ENCODE peak calls at places on chromosomes 5 and 9, in eight cellular contexts. G is transverse colon, Q is heart left ventricle, V is Panc1, N is neural progenitor cell, F is keratinocyte, C is A549, E is heart right ventricle. D is an unnamed sample. For H3K4me1, the result is how much of the 10 kb centered on the place peaks cover.

GRCh38 chr5:150946351-150946905 is 41.6 kb upstream of the ZNF300 start:
- DNase-seq in E (peak), N (no peak), V (no peak), Q (peak), C (no peak), F (peak), G (peak), D (no peak)

GRCh38 chr9:35114113-35114847 is 1.4 kb downstream of the ATOSB start:
- DNase-seq in F (peak), N (peak), G (peak), V (no peak), C (no peak), Q (peak), E (peak), D (peak)

GRCh38 chr9:134692573-134692860 is 50.9 kb downstream of the COL5A1 start:
- DNase-seq in F (no peak), C (no peak), E (no peak), G (no peak), Q (no peak), N (no peak), V (no peak), D (no peak)

GRCh38 chr5:174306345-174307030 is 261.0 kb downstream of the NSG2 start:
- DNase-seq in E (no peak), N (no peak), C (no peak), V (no peak), G (no peak), F (no peak), Q (no peak), D (no peak)

GRCh38 chr5:77882670-77883257 is 106.6 kb upstream of the TBCA start:
- DNase-seq in G (no peak), E (no peak), N (no peak), C (no peak), F (peak), V (no peak), Q (no peak), D (peak)

GRCh38 chr5:106959447-106959846 is 711.3 kb downstream of the EFNA5 start:
- DNase-seq in G (peak), E (no peak), Q (no peak), N (no peak), F (no peak), C (no peak), V (no peak), D (no peak)

GRCh38 chr9:78595200-78595945 is 298.4 kb downstream of the PSAT1 start:
- DNase-seq in V (no peak), F (no peak), G (no peak), E (no peak), C (no peak), N (no peak), Q (no peak), D (no peak)

GRCh38 chr5:9546973-9547947 is 1.4 kb upstream of the SEMA5A start:
- DNase-seq in F (no peak), C (no peak), G (peak), N (peak), Q (peak), E (peak), V (no peak), D (no peak)

GRCh38 chr5:150486402-150487198 is 21.3 kb upstream of the NDST1 start:
- DNase-seq in E (peak), Q (peak), G (peak), N (peak), F (no peak), C (peak), V (no peak), D (peak)

GRCh38 chr5:42840279-42840678 is 28.6 kb upstream of the SELENOP start:
- DNase-seq in E (peak), N (no peak), G (peak), Q (peak), V (no peak), C (no peak), F (no peak), D (no peak)

GRCh38 chr9:126357074-126357473 is 30.4 kb downstream of the MVB12B start:
- DNase-seq in E (no peak), C (no peak), V (no peak), F (no peak), G (no peak), N (no peak), Q (no peak), D (no peak)

GRCh38 chr9:95670122-95670521 is 153.4 kb upstream of the PTCH1 start:
- DNase-seq in Q (no peak), C (no peak), F (no peak), G (no peak), E (no peak), N (no peak), V (no peak), D (no peak)

GRCh38 chr9:76486151-76486550 is 27.2 kb downstream of the GCNT1 start:
- DNase-seq in C (no peak), G (no peak), E (no peak), Q (no peak), N (no peak), V (no peak), F (no peak), D (no peak)
- H3K4me1 ChIP-seq in C (under half), G (under half), E (under half), Q (under half), N (under half), V (under half), F (under half), D (under half)

GRCh38 chr5:14229181-14229580 is 86.0 kb downstream of the TRIO start:
- DNase-seq in N (no peak), G (no peak), F (no peak), C (no peak), E (peak), V (no peak), Q (no peak), D (no peak)

GRCh38 chr5:14226554-14226953 is 83.4 kb downstream of the TRIO start:
- DNase-seq in C (no peak), G (no peak), E (no peak), F (no peak), N (no peak), Q (no peak), V (no peak), D (no peak)

GRCh38 chr5:14226992-14227391 is 83.8 kb downstream of the TRIO start:
- DNase-seq in V (no peak), G (no peak), F (no peak), E (no peak), N (no peak), Q (no peak), C (no peak), D (no peak)

GRCh38 chr5:14228219-14228618 is 85.1 kb downstream of the TRIO start:
- DNase-seq in Q (no peak), N (no peak), F (no peak), G (no peak), E (no peak), V (no peak), C (no peak), D (no peak)

GRCh38 chr5:14227501-14227900 is 84.4 kb downstream of the TRIO start:
- DNase-seq in V (no peak), N (no peak), Q (no peak), E (no peak), F (no peak), C (no peak), G (no peak), D (no peak)
- H3K4me1 ChIP-seq in V (half or more), N (under half), Q (under half), E (under half), F (under half), C (under half), G (under half), D (under half)

DNA sequence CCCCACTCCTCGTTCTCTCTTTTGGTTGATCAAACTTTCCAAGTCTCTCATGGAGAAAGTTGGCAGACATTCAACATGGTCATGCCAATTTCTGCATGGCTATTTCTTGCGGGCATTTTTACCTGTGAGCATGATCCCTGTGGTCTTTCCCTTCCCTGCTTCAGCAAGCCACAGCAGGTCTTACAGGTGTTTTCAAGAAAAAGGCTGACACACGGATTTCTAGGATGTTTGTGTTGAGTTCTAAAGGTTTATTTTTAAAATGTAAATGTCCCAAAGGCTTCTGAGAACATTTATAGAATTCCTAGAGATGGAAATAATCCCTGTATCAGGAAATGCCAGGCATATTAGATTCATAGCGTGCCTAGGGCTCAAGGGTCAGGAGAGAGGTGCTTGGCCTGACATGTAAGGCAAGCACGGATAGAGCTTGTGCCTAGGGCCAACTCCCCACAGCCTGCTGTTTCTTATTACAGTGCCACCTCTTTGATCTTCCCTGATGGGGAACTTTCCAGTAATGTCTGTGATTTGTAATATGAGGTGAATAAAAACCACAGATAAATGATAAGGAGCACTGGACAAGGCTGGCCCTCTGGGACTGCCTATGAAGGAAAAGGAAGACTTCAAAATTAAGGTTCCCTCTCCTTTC is 79.8 kb downstream of the MUSK start:
- DNase-seq in C (no peak), E (no peak), Q (no peak), N (no peak), V (no peak), F (peak), G (no peak), D (no peak)
- H3K4me1 ChIP-seq in C (half or more), E (under half), Q (under half), N (under half), V (under half), F (under half), G (under half), D (under half)

GRCh38 chr5:39172593-39172992 is 46.8 kb downstream of the FYB1 start:
- DNase-seq in N (no peak), G (no peak), F (no peak), Q (no peak), V (no peak), C (no peak), E (no peak), D (no peak)

GRCh38 chr5:39173069-39173468 is 46.3 kb downstream of the FYB1 start:
- DNase-seq in N (no peak), Q (no peak), V (no peak), G (no peak), E (no peak), F (no peak), C (no peak), D (no peak)

GRCh38 chr5:39169081-39169480 is 50.3 kb downstream of the FYB1 start:
- DNase-seq in Q (no peak), C (no peak), E (no peak), V (no peak), F (no peak), N (no peak), G (no peak), D (no peak)

GRCh38 chr5:39167973-39168345 is 51.4 kb downstream of the FYB1 start:
- DNase-seq in F (no peak), G (no peak), C (no peak), V (no peak), Q (no peak), N (no peak), E (no peak), D (no peak)

GRCh38 chr5:39171647-39172046 is 47.7 kb downstream of the FYB1 start:
- DNase-seq in Q (no peak), N (no peak), E (no peak), G (no peak), V (no peak), C (no peak), F (no peak), D (no peak)
- H3K4me1 ChIP-seq in Q (under half), N (under half), E (under half), G (under half), V (under half), C (under half), F (under half), D (half or more)

GRCh38 chr5:57202811-57203210 is 29.0 kb downstream of the GPBP1 start:
- DNase-seq in Q (no peak), N (no peak), E (no peak), C (no peak), F (no peak), V (no peak), G (no peak), D (no peak)
- H3K4me1 ChIP-seq in Q (under half), N (under half), E (under half), C (under half), F (under half), V (under half), G (under half), D (half or more)

GRCh38 chr5:2163457-2163856 is 280.7 kb upstream of the IRX4 start:
- DNase-seq in Q (no peak), G (no peak), N (no peak), C (no peak), E (no peak), V (no peak), F (no peak), D (no peak)

GRCh38 chr5:2165991-2166978 is 283.6 kb upstream of the IRX4 start:
- DNase-seq in F (no peak), G (no peak), Q (no peak), N (no peak), E (no peak), C (no peak), V (no peak), D (no peak)

GRCh38 chr5:2165203-2165602 is 282.5 kb upstream of the IRX4 start:
- DNase-seq in F (no peak), G (no peak), C (no peak), V (no peak), N (no peak), E (no peak), Q (no peak), D (no peak)

GRCh38 chr5:2163940-2164490 is 281.3 kb upstream of the IRX4 start:
- DNase-seq in G (no peak), Q (no peak), E (no peak), V (no peak), C (no peak), F (no peak), N (no peak), D (no peak)

DNA sequence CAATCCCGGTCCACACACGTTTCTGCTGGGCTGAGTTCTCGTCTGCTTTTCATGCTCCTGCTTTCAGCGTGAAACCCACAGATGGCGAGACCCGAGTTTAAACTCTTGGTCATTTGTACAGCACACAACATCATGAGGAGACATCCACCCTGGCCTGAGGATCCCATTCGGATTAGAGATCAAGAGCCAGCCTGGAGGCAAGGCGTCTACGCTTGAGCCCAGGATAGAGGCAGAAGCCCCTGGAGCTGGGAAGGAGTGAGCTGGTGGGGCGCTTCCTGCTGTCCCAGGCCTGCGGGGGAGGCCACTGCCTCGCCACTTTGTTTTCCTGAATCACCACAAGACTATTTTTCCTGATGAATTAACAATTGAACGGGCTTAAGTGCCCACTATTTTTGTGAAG is 281.9 kb upstream of the IRX4 start:
- DNase-seq in V (no peak), Q (no peak), G (no peak), F (no peak), C (no peak), N (no peak), E (no peak), D (no peak)
- H3K4me1 ChIP-seq in V (under half), Q (under half), G (under half), F (under half), C (under half), N (under half), E (under half), D (under half)

DNA sequence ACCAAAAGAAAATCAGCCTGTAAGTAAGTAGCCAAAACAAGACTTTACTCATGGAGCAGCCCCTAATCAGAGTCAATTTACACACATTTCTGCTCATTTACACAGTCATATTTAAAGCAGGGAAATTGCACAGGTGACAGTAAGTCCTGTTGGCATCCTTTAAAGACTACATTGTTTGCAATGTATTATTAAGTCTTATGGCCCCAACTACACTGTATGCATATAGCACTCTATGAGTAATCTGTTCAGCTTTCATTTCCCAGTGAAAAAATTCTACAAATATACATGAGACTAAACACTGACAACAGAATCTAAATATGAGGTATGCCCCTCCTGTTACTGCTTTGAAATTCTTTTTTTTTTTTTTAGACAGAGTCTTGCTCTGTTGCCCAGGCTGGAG is 19.7 kb downstream of the PPP6C start:
- DNase-seq in E (no peak), V (no peak), G (no peak), N (no peak), F (no peak), C (no peak), Q (no peak), D (no peak)
- H3K4me1 ChIP-seq in E (under half), V (under half), G (under half), N (under half), F (under half), C (under half), Q (under half), D (under half)